ENCODE peak calls at places on chromosomes 13 and 19, in eight cellular contexts. One of them, this sample, is unnamed. For H3K4me1 and H3K9me3, the result is how much of the 10 kb centered on the place peaks cover.

GRCh38 chr13:25171517-25172302 is at the start of gene AMER2:
- DNase-seq in neuronal stem cell: peak
- DNase-seq in H1: no peak
- DNase-seq in GM23248: peak
- DNase-seq in IMR-90: no peak
- DNase-seq in mammary epithelial cell: no peak
- DNase-seq in neural progenitor cell: peak
- DNase-seq in HCT116: no peak
- DNase-seq in this sample: no peak

GRCh38 chr13:77387607-77388200 is 60.8 kb upstream of the MYCBP2 start:
- DNase-seq in H1: no peak
- DNase-seq in neuronal stem cell: no peak
- DNase-seq in HCT116: no peak
- DNase-seq in GM23248: peak
- DNase-seq in mammary epithelial cell: no peak
- DNase-seq in neural progenitor cell: no peak
- DNase-seq in IMR-90: no peak
- DNase-seq in this sample: no peak

GRCh38 chr19:6667114-6667627 is 2.8 kb downstream of the TNFSF14 start:
- DNase-seq in neural progenitor cell: no peak
- DNase-seq in GM23248: no peak
- DNase-seq in mammary epithelial cell: no peak
- DNase-seq in IMR-90: no peak
- DNase-seq in neuronal stem cell: no peak
- DNase-seq in H1: no peak
- DNase-seq in HCT116: no peak
- DNase-seq in this sample: no peak

GRCh38 chr13:79228972-79229371 is 177.1 kb downstream of the RBM26 start:
- DNase-seq in neuronal stem cell: no peak
- DNase-seq in mammary epithelial cell: peak
- DNase-seq in GM23248: no peak
- DNase-seq in HCT116: no peak
- DNase-seq in IMR-90: no peak
- DNase-seq in H1: no peak
- DNase-seq in neural progenitor cell: no peak
- DNase-seq in this sample: no peak

GRCh38 chr13:25683662-25684370 is 312.0 kb downstream of the ATP8A2 start:
- DNase-seq in mammary epithelial cell: no peak
- DNase-seq in neural progenitor cell: no peak
- DNase-seq in HCT116: no peak
- DNase-seq in neuronal stem cell: no peak
- DNase-seq in GM23248: no peak
- DNase-seq in IMR-90: no peak
- DNase-seq in H1: no peak
- DNase-seq in this sample: no peak

GRCh38 chr13:67518785-67519184 is 288.6 kb upstream of the PCDH9 start:
- DNase-seq in neuronal stem cell: peak
- DNase-seq in HCT116: no peak
- DNase-seq in IMR-90: no peak
- DNase-seq in mammary epithelial cell: no peak
- DNase-seq in GM23248: no peak
- DNase-seq in H1: no peak
- DNase-seq in neural progenitor cell: peak
- DNase-seq in this sample: no peak

GRCh38 chr13:112137144-112137543 is 70.2 kb downstream of the SOX1 start:
- DNase-seq in H1: no peak
- DNase-seq in HCT116: no peak
- DNase-seq in IMR-90: no peak
- DNase-seq in neural progenitor cell: no peak
- DNase-seq in neuronal stem cell: no peak
- DNase-seq in GM23248: no peak
- DNase-seq in mammary epithelial cell: no peak
- DNase-seq in this sample: no peak

GRCh38 chr19:35522745-35523327 is 5.3 kb downstream of the SBSN start:
- DNase-seq in mammary epithelial cell: no peak
- DNase-seq in HCT116: no peak
- DNase-seq in IMR-90: no peak
- DNase-seq in GM23248: no peak
- DNase-seq in neuronal stem cell: no peak
- DNase-seq in H1: no peak
- DNase-seq in neural progenitor cell: no peak
- DNase-seq in this sample: no peak

GRCh38 chr13:43405457-43405856 is 381.3 kb downstream of the ENOX1 start:
- DNase-seq in neural progenitor cell: no peak
- DNase-seq in mammary epithelial cell: peak
- DNase-seq in IMR-90: peak
- DNase-seq in neuronal stem cell: no peak
- DNase-seq in H1: no peak
- DNase-seq in HCT116: no peak
- DNase-seq in GM23248: peak
- DNase-seq in this sample: no peak

GRCh38 chr13:95704510-95704909 is 27.6 kb downstream of the DNAJC3 start:
- DNase-seq in neuronal stem cell: no peak
- DNase-seq in H1: no peak
- DNase-seq in mammary epithelial cell: no peak
- DNase-seq in neural progenitor cell: no peak
- DNase-seq in IMR-90: no peak
- DNase-seq in GM23248: no peak
- DNase-seq in HCT116: no peak
- DNase-seq in this sample: no peak

GRCh38 chr13:114043421-114044053 is 69.7 kb upstream of the C13orf46 start:
- DNase-seq in GM23248: peak
- DNase-seq in IMR-90: peak
- DNase-seq in neural progenitor cell: no peak
- DNase-seq in H1: no peak
- DNase-seq in mammary epithelial cell: no peak
- DNase-seq in neuronal stem cell: peak
- DNase-seq in HCT116: no peak
- DNase-seq in this sample: no peak

DNA sequence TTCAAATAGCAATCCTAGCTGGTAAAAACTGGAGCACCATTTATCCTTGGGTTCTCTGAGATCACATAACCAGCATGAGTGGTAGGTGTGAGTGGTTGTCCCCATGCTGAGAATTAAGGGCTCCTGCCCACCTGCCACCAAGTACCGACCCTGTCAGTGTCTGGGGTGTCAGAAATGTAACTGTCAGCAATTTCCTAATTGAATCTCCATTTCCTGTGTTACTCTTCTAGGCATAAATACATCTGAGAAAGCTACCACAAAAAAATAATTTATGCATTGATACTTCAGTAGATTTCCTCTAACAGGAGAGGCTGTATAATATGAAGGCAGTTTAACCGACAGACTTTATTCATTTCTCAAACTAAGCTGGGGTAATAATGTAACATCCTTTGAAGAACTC is 25.1 kb downstream of the CPB2 start:
- DNase-seq in GM23248: no peak
- DNase-seq in neural progenitor cell: no peak
- DNase-seq in mammary epithelial cell: no peak
- DNase-seq in IMR-90: no peak
- DNase-seq in H1: no peak
- DNase-seq in neuronal stem cell: no peak
- DNase-seq in HCT116: no peak
- DNase-seq in this sample: no peak
- H3K4me1 ChIP-seq in GM23248: under half
- H3K4me1 ChIP-seq in neural progenitor cell: under half
- H3K4me1 ChIP-seq in mammary epithelial cell: under half
- H3K4me1 ChIP-seq in IMR-90: under half
- H3K4me1 ChIP-seq in H1: under half
- H3K4me1 ChIP-seq in neuronal stem cell: under half
- H3K4me1 ChIP-seq in HCT116: under half
- H3K4me1 ChIP-seq in this sample: under half

GRCh38 chr19:2064395-2064787 is 13.3 kb upstream of the MKNK2 start:
- DNase-seq in GM23248: peak
- DNase-seq in H1: no peak
- DNase-seq in neural progenitor cell: no peak
- DNase-seq in mammary epithelial cell: no peak
- DNase-seq in HCT116: no peak
- DNase-seq in IMR-90: no peak
- DNase-seq in neuronal stem cell: no peak
- DNase-seq in this sample: no peak
- H3K9ac ChIP-seq in GM23248: peak
- H3K9ac ChIP-seq in H1: no peak
- H3K9ac ChIP-seq in neural progenitor cell: no peak
- H3K9ac ChIP-seq in mammary epithelial cell: no peak
- H3K9ac ChIP-seq in HCT116: peak
- H3K9ac ChIP-seq in IMR-90: no peak
- H3K9ac ChIP-seq in neuronal stem cell: no peak
- H3K9ac ChIP-seq in this sample: no peak

GRCh38 chr13:83297591-83298305 is 584.5 kb downstream of the SLITRK1 start:
- DNase-seq in HCT116: no peak
- DNase-seq in H1: no peak
- DNase-seq in IMR-90: no peak
- DNase-seq in mammary epithelial cell: no peak
- DNase-seq in neural progenitor cell: no peak
- DNase-seq in GM23248: peak
- DNase-seq in neuronal stem cell: no peak
- DNase-seq in this sample: no peak
- H3K9me3 ChIP-seq in HCT116: under half
- H3K9me3 ChIP-seq in H1: under half
- H3K9me3 ChIP-seq in IMR-90: under half
- H3K9me3 ChIP-seq in mammary epithelial cell: under half
- H3K9me3 ChIP-seq in neural progenitor cell: under half
- H3K9me3 ChIP-seq in GM23248: under half
- H3K9me3 ChIP-seq in neuronal stem cell: under half
- H3K9me3 ChIP-seq in this sample: under half

DNA sequence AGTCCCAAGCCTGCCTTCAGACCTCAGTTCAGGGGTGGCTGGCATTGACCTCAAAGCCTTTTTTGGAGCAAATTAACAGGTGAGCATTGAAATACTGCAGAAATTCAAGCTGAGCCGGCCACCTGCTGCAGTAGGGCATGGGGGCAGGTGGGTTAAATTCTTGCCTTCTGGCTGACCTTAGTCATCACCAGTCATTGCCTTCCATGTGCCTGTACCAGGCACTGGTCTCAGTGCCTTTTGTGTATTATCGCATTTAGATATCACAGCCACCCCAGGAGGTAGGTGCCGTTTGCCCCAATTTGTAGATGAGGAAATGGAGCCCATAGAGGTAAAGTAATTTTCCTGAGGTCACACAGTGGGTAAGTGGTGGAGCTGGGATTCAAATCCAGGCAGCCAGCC is 7.2 kb downstream of the PPP1R37 start:
- DNase-seq in HCT116: no peak
- DNase-seq in neural progenitor cell: no peak
- DNase-seq in neuronal stem cell: no peak
- DNase-seq in mammary epithelial cell: no peak
- DNase-seq in IMR-90: no peak
- DNase-seq in GM23248: no peak
- DNase-seq in H1: no peak
- DNase-seq in this sample: no peak
- H3K4me1 ChIP-seq in HCT116: under half
- H3K4me1 ChIP-seq in neural progenitor cell: under half
- H3K4me1 ChIP-seq in neuronal stem cell: half or more
- H3K4me1 ChIP-seq in mammary epithelial cell: half or more
- H3K4me1 ChIP-seq in IMR-90: under half
- H3K4me1 ChIP-seq in GM23248: under half
- H3K4me1 ChIP-seq in H1: under half
- H3K4me1 ChIP-seq in this sample: under half

DNA sequence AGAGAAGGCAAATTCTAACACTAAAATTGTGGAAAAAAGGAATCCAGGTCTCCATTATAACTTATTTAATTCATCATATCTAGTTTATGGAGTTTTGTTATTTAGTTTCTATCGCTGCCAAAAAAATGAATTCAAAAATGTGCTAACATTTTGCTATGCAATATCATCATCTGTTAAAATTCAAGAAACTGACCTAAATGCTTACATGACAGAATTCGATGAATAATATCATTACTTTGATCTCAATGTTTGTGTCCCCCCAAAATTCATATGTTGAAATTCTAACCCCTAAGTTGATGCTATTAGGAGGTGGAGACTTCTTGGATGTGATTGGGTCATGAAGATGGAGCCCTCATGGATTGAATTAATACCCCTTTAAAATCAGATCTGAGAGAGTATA is 775.0 kb downstream of the PCDH17 start:
- DNase-seq in HCT116: no peak
- DNase-seq in neuronal stem cell: no peak
- DNase-seq in IMR-90: no peak
- DNase-seq in GM23248: no peak
- DNase-seq in H1: no peak
- DNase-seq in mammary epithelial cell: no peak
- DNase-seq in neural progenitor cell: no peak
- DNase-seq in this sample: no peak
- H3K9ac ChIP-seq in HCT116: no peak
- H3K9ac ChIP-seq in neuronal stem cell: no peak
- H3K9ac ChIP-seq in IMR-90: no peak
- H3K9ac ChIP-seq in GM23248: no peak
- H3K9ac ChIP-seq in H1: no peak
- H3K9ac ChIP-seq in mammary epithelial cell: no peak
- H3K9ac ChIP-seq in neural progenitor cell: no peak
- H3K9ac ChIP-seq in this sample: no peak

This sample was measured in colonic mucosa.